ENCODE peak calls at places on chromosomes 1 and 21, in six cellular contexts. X, Y, A, E, W and M are unnamed samples.

GRCh38 chr1:17191990-17192242 is 13.0 kb upstream of the PADI1 start:
- DNase-seq in X (no peak), Y (no peak), A (no peak), E (peak), W (no peak), M (no peak)

GRCh38 chr1:203271018-203271743 is 34.1 kb upstream of the BTG2 start:
- DNase-seq in X (peak), Y (no peak), A (peak), E (peak), W (peak), M (peak)

GRCh38 chr1:42176902-42177519 is 12.5 kb upstream of the GUCA2A start:
- DNase-seq in X (no peak), Y (no peak), A (peak), E (no peak), W (peak), M (no peak)

GRCh38 chr1:9413877-9414213 is 121.2 kb downstream of the SPSB1 start:
- DNase-seq in X (no peak), Y (no peak), A (peak), E (no peak), W (peak), M (no peak)

GRCh38 chr1:112011231-112011630 is 21.8 kb upstream of the KCND3 start:
- DNase-seq in X (no peak), Y (peak), A (peak), E (no peak), W (peak), M (no peak)

GRCh38 chr1:89871768-89872473 is 51.1 kb downstream of the LRRC8D start:
- DNase-seq in X (no peak), Y (no peak), A (no peak), E (no peak), W (no peak), M (no peak)

GRCh38 chr1:78434351-78434750 is 56.4 kb upstream of the PTGFR start:
- DNase-seq in X (no peak), Y (no peak), A (no peak), E (no peak), W (no peak), M (no peak)

GRCh38 chr1:51956528-51957509 is 33.7 kb downstream of the RAB3B start:
- DNase-seq in X (no peak), Y (no peak), A (peak), E (no peak), W (no peak), M (no peak)

GRCh38 chr21:33739701-33740100 is 97.4 kb downstream of the ITSN1 start:
- DNase-seq in X (no peak), Y (no peak), A (no peak), E (no peak), W (no peak), M (no peak)

GRCh38 chr1:173224887-173225280 is 17.8 kb upstream of the TNFSF4 start:
- DNase-seq in X (no peak), Y (no peak), A (no peak), E (no peak), W (no peak), M (no peak)

GRCh38 chr1:119713538-119714456 is 2.1 kb downstream of the PHGDH start:
- DNase-seq in X (no peak), Y (no peak), A (peak), E (no peak), W (peak), M (peak)

GRCh38 chr1:167200272-167200671 is 20.4 kb upstream of the POU2F1 start:
- DNase-seq in X (no peak), Y (no peak), A (no peak), E (no peak), W (no peak), M (no peak)

GRCh38 chr1:16434501-16434900 is 2.7 kb downstream of the SPATA21 start:
- DNase-seq in X (no peak), Y (no peak), A (no peak), E (no peak), W (no peak), M (no peak)

GRCh38 chr1:202802998-202803932 is 5.0 kb downstream of the KDM5B start:
- DNase-seq in X (peak), Y (no peak), A (peak), E (peak), W (no peak), M (no peak)

GRCh38 chr1:207397525-207397926 is 56.6 kb upstream of the CR2 start:
- DNase-seq in X (no peak), Y (no peak), A (peak), E (no peak), W (peak), M (no peak)

GRCh38 chr1:1422465-1423244 is 1.6 kb upstream of the ANKRD65 start:
- DNase-seq in X (no peak), Y (no peak), A (peak), E (no peak), W (no peak), M (no peak)

GRCh38 chr1:222728746-222729145 is 8.3 kb upstream of the FAM177B start:
- DNase-seq in X (no peak), Y (no peak), A (no peak), E (no peak), W (no peak), M (no peak)

GRCh38 chr1:40797668-40798010 is 14.1 kb downstream of the KCNQ4 start:
- DNase-seq in X (no peak), Y (no peak), A (no peak), E (no peak), W (no peak), M (no peak)

GRCh38 chr1:61081135-61081636 is 1.2 kb upstream of the NFIA start:
- DNase-seq in X (no peak), Y (no peak), A (no peak), E (no peak), W (no peak), M (no peak)

GRCh38 chr1:175218132-175218531 is 25.6 kb upstream of the KIAA0040 start:
- DNase-seq in X (no peak), Y (no peak), A (no peak), E (no peak), W (no peak), M (peak)

GRCh38 chr1:160061376-160062100 is 8.4 kb downstream of the KCNJ10 start:
- DNase-seq in X (no peak), Y (no peak), A (no peak), E (no peak), W (no peak), M (no peak)

GRCh38 chr1:26300586-26301275 is 5.7 kb downstream of the UBXN11 start:
- DNase-seq in X (no peak), Y (no peak), A (no peak), E (no peak), W (no peak), M (no peak)

GRCh38 chr1:12194666-12195216 is 27.9 kb downstream of the TNFRSF1B start:
- DNase-seq in X (no peak), Y (no peak), A (no peak), E (no peak), W (no peak), M (no peak)

GRCh38 chr1:22557341-22557950 is 5.8 kb upstream of the EPHA8 start:
- DNase-seq in X (no peak), Y (no peak), A (no peak), E (no peak), W (no peak), M (no peak)

GRCh38 chr1:156654700-156655099 is 12.8 kb downstream of the BCAN start:
- DNase-seq in X (no peak), Y (no peak), A (peak), E (no peak), W (no peak), M (no peak)

GRCh38 chr21:42429021-42429420 is 25.3 kb downstream of the UBASH3A start:
- DNase-seq in X (no peak), Y (no peak), A (no peak), E (no peak), W (no peak), M (no peak)

GRCh38 chr1:166951050-166951449 is 24.3 kb downstream of the ILDR2 start:
- DNase-seq in X (no peak), Y (no peak), A (no peak), E (no peak), W (no peak), M (peak)

GRCh38 chr1:108158893-108159292 is 41.2 kb downstream of the SLC25A24 start:
- DNase-seq in X (no peak), Y (no peak), A (no peak), E (no peak), W (no peak), M (no peak)

GRCh38 chr1:3547055-3548005 is 64.0 kb downstream of the MEGF6 start:
- DNase-seq in X (no peak), Y (no peak), A (no peak), E (no peak), W (no peak), M (no peak)

GRCh38 chr1:47555307-47555706 is 117.5 kb downstream of the FOXD2 start:
- DNase-seq in X (no peak), Y (no peak), A (no peak), E (no peak), W (no peak), M (no peak)

GRCh38 chr1:201184734-201185453 is 5.7 kb upstream of the IGFN1 start:
- DNase-seq in X (peak), Y (peak), A (peak), E (no peak), W (peak), M (no peak)

GRCh38 chr1:59952065-59952464 is 25.5 kb upstream of the CYP2J2 start:
- DNase-seq in X (no peak), Y (no peak), A (peak), E (no peak), W (peak), M (no peak)

GRCh38 chr1:39955547-39956539 is 898 bp downstream of the MFSD2A start:
- DNase-seq in X (peak), Y (no peak), A (peak), E (no peak), W (peak), M (no peak)

GRCh38 chr1:26079178-26079563 is 11.7 kb upstream of the TRIM63 start:
- DNase-seq in X (no peak), Y (no peak), A (no peak), E (no peak), W (no peak), M (no peak)

GRCh38 chr21:42524341-42525227 is 10.9 kb downstream of the SLC37A1 start:
- DNase-seq in X (peak), Y (no peak), A (no peak), E (no peak), W (peak), M (no peak)

GRCh38 chr1:208975456-208975855 is 608.1 kb upstream of the CAMK1G start:
- DNase-seq in X (no peak), Y (no peak), A (no peak), E (no peak), W (no peak), M (no peak)

GRCh38 chr1:202133016-202133415 is 10.3 kb downstream of the GPR37L1 start:
- DNase-seq in X (no peak), Y (no peak), A (no peak), E (no peak), W (no peak), M (no peak)

GRCh38 chr1:227900571-227901051 is 47.1 kb downstream of the WNT9A start:
- DNase-seq in X (no peak), Y (no peak), A (no peak), E (peak), W (no peak), M (no peak)

GRCh38 chr1:27357281-27358037 is 9.3 kb downstream of the MAP3K6 start:
- DNase-seq in X (no peak), Y (no peak), A (peak), E (peak), W (peak), M (no peak)

GRCh38 chr1:54884135-54884586 is 2.8 kb downstream of the DHCR24 start:
- DNase-seq in X (no peak), Y (no peak), A (peak), E (peak), W (no peak), M (no peak)